ENCODE peak calls at places on chromosome 17, in eight cellular contexts. P, A, Z, M, L, R, N and J are unnamed samples.

GRCh38 chr17:27378482-27379200 is 77.6 kb upstream of the KSR1 start:
- DNase-seq in P (no peak), A (peak), Z (no peak), M (no peak), L (no peak), R (no peak), N (no peak), J (no peak)

GRCh38 chr17:5485270-5486205 is at the start of gene DERL2:
- DNase-seq in P (no peak), A (no peak), Z (no peak), M (peak), L (no peak), R (no peak), N (no peak), J (no peak)

GRCh38 chr17:58577696-58578095 is 63.3 kb upstream of the MTMR4 start:
- DNase-seq in P (peak), A (no peak), Z (no peak), M (peak), L (peak), R (peak), N (peak), J (peak)

GRCh38 chr17:33124185-33124584 is 132.5 kb downstream of the SPACA3 start:
- DNase-seq in P (no peak), A (no peak), Z (no peak), M (no peak), L (no peak), R (no peak), N (no peak), J (no peak)

GRCh38 chr17:57971572-57971971 is 16.4 kb upstream of the CUEDC1 start:
- DNase-seq in P (no peak), A (no peak), Z (no peak), M (no peak), L (no peak), R (no peak), N (no peak), J (no peak)

GRCh38 chr17:28492352-28493310 is 13.5 kb upstream of the FOXN1 start:
- DNase-seq in P (no peak), A (no peak), Z (no peak), M (no peak), L (no peak), R (peak), N (no peak), J (no peak)

GRCh38 chr17:81921996-81922565 is 4.1 kb upstream of the SIRT7 start:
- DNase-seq in P (no peak), A (no peak), Z (no peak), M (no peak), L (no peak), R (no peak), N (no peak), J (no peak)

GRCh38 chr17:16371742-16372141 is 9.1 kb upstream of the UBB start:
- DNase-seq in P (no peak), A (peak), Z (no peak), M (no peak), L (no peak), R (peak), N (no peak), J (no peak)

GRCh38 chr17:64491995-64492394 is 4.9 kb downstream of the POLG2 start:
- DNase-seq in P (no peak), A (no peak), Z (no peak), M (no peak), L (no peak), R (peak), N (no peak), J (no peak)

GRCh38 chr17:43442711-43443110 is 41.1 kb upstream of the DHX8 start:
- DNase-seq in P (no peak), A (no peak), Z (no peak), M (no peak), L (peak), R (no peak), N (no peak), J (no peak)

GRCh38 chr17:66964083-66964771 is at the start of gene CACNG4:
- DNase-seq in P (no peak), A (no peak), Z (no peak), M (peak), L (no peak), R (no peak), N (peak), J (no peak)

GRCh38 chr17:20085283-20085875 is 76.2 kb downstream of the SPECC1 start:
- DNase-seq in P (no peak), A (no peak), Z (no peak), M (no peak), L (peak), R (no peak), N (no peak), J (no peak)

GRCh38 chr17:1710807-1711553 is 803 bp upstream of the TLCD2 start:
- DNase-seq in P (no peak), A (no peak), Z (no peak), M (peak), L (no peak), R (no peak), N (no peak), J (no peak)
- H3K27ac ChIP-seq in P (peak), A (peak), Z (no peak), M (no peak), L (no peak), R (peak), N (peak), J (no peak)

DNA sequence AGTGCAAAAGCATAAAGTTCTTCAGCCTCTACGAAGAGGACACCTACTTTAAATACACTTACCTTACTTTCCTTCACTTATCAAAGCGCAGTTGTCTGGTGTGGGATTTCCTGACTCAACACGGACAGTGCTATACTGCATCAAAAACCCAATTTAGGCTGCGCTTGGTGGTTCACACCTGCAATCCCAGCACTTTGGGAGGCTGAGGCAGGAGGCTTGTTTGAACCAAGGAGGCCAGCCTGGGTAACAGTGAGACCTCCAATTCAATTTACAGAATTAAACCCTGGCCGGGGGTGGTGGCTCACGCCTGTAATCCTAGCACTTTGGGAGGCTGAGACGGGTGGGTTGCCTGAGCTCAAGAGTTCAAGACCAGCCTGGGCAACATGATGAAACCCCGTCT is 4.1 kb downstream of the JMJD6 start:
- DNase-seq in P (no peak), A (no peak), Z (no peak), M (no peak), L (no peak), R (no peak), N (no peak), J (no peak)
- H3K27ac ChIP-seq in P (no peak), A (no peak), Z (no peak), M (no peak), L (no peak), R (no peak), N (no peak), J (no peak)

GRCh38 chr17:30475206-30475605 is 2.0 kb upstream of the GOSR1 start:
- DNase-seq in P (no peak), A (no peak), Z (no peak), M (no peak), L (no peak), R (no peak), N (no peak), J (no peak)

GRCh38 chr17:30477758-30478115 is 529 bp downstream of the GOSR1 start:
- DNase-seq in P (no peak), A (no peak), Z (peak), M (peak), L (no peak), R (no peak), N (no peak), J (no peak)

GRCh38 chr17:30477083-30477757 is at the start of gene GOSR1:
- DNase-seq in P (peak), A (peak), Z (peak), M (peak), L (peak), R (peak), N (peak), J (peak)

GRCh38 chr17:30472238-30472890 is 4.8 kb upstream of the GOSR1 start:
- DNase-seq in P (no peak), A (no peak), Z (no peak), M (no peak), L (no peak), R (no peak), N (no peak), J (no peak)

GRCh38 chr17:30476726-30477082 is 504 bp upstream of the GOSR1 start:
- DNase-seq in P (no peak), A (no peak), Z (no peak), M (peak), L (no peak), R (no peak), N (no peak), J (no peak)
- H3K27ac ChIP-seq in P (peak), A (peak), Z (peak), M (no peak), L (peak), R (peak), N (no peak), J (peak)

GRCh38 chr17:18234853-18235380 is 9.5 kb downstream of the LLGL1 start:
- DNase-seq in P (no peak), A (no peak), Z (no peak), M (no peak), L (no peak), R (no peak), N (no peak), J (no peak)

GRCh38 chr17:18238299-18238698 is 12.9 kb downstream of the LLGL1 start:
- DNase-seq in P (no peak), A (no peak), Z (no peak), M (no peak), L (no peak), R (no peak), N (no peak), J (no peak)

GRCh38 chr17:18237461-18237860 is 12.0 kb downstream of the LLGL1 start:
- DNase-seq in P (no peak), A (no peak), Z (no peak), M (no peak), L (no peak), R (no peak), N (no peak), J (no peak)

GRCh38 chr17:18235743-18236256 is 10.4 kb downstream of the LLGL1 start:
- DNase-seq in P (no peak), A (no peak), Z (no peak), M (no peak), L (no peak), R (peak), N (peak), J (no peak)

GRCh38 chr17:18236494-18236893 is 11.1 kb downstream of the LLGL1 start:
- DNase-seq in P (no peak), A (no peak), Z (no peak), M (no peak), L (no peak), R (no peak), N (no peak), J (no peak)
- H3K27ac ChIP-seq in P (no peak), A (no peak), Z (no peak), M (no peak), L (peak), R (no peak), N (peak), J (peak)

GRCh38 chr17:62987136-62987535 is 21.1 kb downstream of the TANC2 start:
- DNase-seq in P (no peak), A (no peak), Z (no peak), M (peak), L (no peak), R (no peak), N (no peak), J (no peak)
- H3K27ac ChIP-seq in P (no peak), A (no peak), Z (no peak), M (no peak), L (no peak), R (no peak), N (no peak), J (no peak)

GRCh38 chr17:78670850-78671291 is 93.7 kb upstream of the DNAH17 start:
- DNase-seq in P (no peak), A (no peak), Z (no peak), M (no peak), L (no peak), R (no peak), N (no peak), J (no peak)
- H3K27ac ChIP-seq in P (no peak), A (no peak), Z (no peak), M (no peak), L (no peak), R (no peak), N (no peak), J (no peak)